ENCODE peak calls at places on chromosomes 11 and 22, in six cellular contexts. Y is right lobe of liver, N is SK-N-SH, B is psoas muscle, Q is A549, K is IMR-90. X is an unnamed sample.

GRCh38 chr11:126140932-126141291 is 70.5 kb downstream of the RPUSD4 start:
- DNase-seq in Y (peak; percentile 56), N (peak; percentile 66), B (no peak), Q (no peak), K (peak; percentile 70), X (no peak)

GRCh38 chr11:2933376-2934056 is 4.3 kb upstream of the PHLDA2 start:
- DNase-seq in Y (peak; percentile 72), N (peak; percentile 44), B (peak; percentile 74), Q (peak; percentile 62), K (peak; percentile 75), X (peak; percentile 94)

GRCh38 chr11:58707767-58708166 is 24.0 kb downstream of the GLYAT start:
- DNase-seq in Y (no peak), N (no peak), B (no peak), Q (no peak), K (no peak), X (no peak)

GRCh38 chr11:113697798-113698407 is 8.2 kb downstream of the TMPRSS5 start:
- DNase-seq in Y (no peak), N (no peak), B (no peak), Q (no peak), K (no peak), X (no peak)

GRCh38 chr22:40524392-40525249 is 111.9 kb downstream of the MRTFA start:
- DNase-seq in Y (no peak), N (no peak), B (no peak), Q (no peak), K (peak; percentile 54), X (no peak)

GRCh38 chr22:49490692-49491091 is 337.0 kb downstream of the BRD1 start:
- DNase-seq in Y (no peak), N (no peak), B (no peak), Q (no peak), K (no peak), X (no peak)

GRCh38 chr11:46982797-46983452 is 46.4 kb downstream of the CSTPP1 start:
- DNase-seq in Y (no peak), N (no peak), B (no peak), Q (no peak), K (no peak), X (no peak)

GRCh38 chr11:31711137-31711536 is 100.0 kb downstream of the PAX6 start:
- DNase-seq in Y (no peak), N (no peak), B (no peak), Q (no peak), K (no peak), X (no peak)

GRCh38 chr11:19499999-19500398 is 212.6 kb upstream of the NAV2 start:
- DNase-seq in Y (no peak), N (no peak), B (no peak), Q (no peak), K (peak; percentile 68), X (no peak)

GRCh38 chr22:28885939-28886338 is 2.6 kb downstream of the ZNRF3 start:
- DNase-seq in Y (no peak), N (no peak), B (no peak), Q (no peak), K (no peak), X (no peak)

GRCh38 chr11:75792127-75792731 is 22.8 kb upstream of the UVRAG start:
- DNase-seq in Y (peak; percentile 5), N (no peak), B (no peak), Q (no peak), K (no peak), X (no peak)

GRCh38 chr11:30914143-30914762 is 328.1 kb upstream of the MPPED2 start:
- DNase-seq in Y (peak; percentile 31), N (peak; percentile 62), B (peak; percentile 30), Q (peak; percentile 8), K (peak; percentile 48), X (peak; percentile 48)

GRCh38 chr11:117606211-117606610 is 190.8 kb downstream of the DSCAML1 start:
- DNase-seq in Y (no peak), N (no peak), B (no peak), Q (no peak), K (no peak), X (no peak)

GRCh38 chr11:129258205-129258604 is 66.1 kb upstream of the ARHGAP32 start:
- DNase-seq in Y (no peak), N (no peak), B (no peak), Q (no peak), K (no peak), X (no peak)

GRCh38 chr11:9001736-9002135 is 2.1 kb downstream of the NRIP3 start:
- DNase-seq in Y (no peak), N (no peak), B (no peak), Q (no peak), K (peak; percentile 95), X (no peak)

GRCh38 chr11:107372439-107372838 is 85.2 kb downstream of the CWF19L2 start:
- DNase-seq in Y (no peak), N (no peak), B (no peak), Q (no peak), K (no peak), X (no peak)

GRCh38 chr11:11016123-11016522 is 158.3 kb upstream of the ZBED5 start:
- DNase-seq in Y (no peak), N (no peak), B (no peak), Q (no peak), K (no peak), X (no peak)

GRCh38 chr11:116724813-116725212 is 48.0 kb downstream of the BUD13 start:
- DNase-seq in Y (no peak), N (no peak), B (no peak), Q (no peak), K (no peak), X (no peak)

GRCh38 chr11:45390407-45390806 is 104.3 kb upstream of the SYT13 start:
- DNase-seq in Y (peak; percentile 58), N (no peak), B (no peak), Q (no peak), K (no peak), X (no peak)

GRCh38 chr22:35648066-35649025 is at the start of gene APOL6:
- DNase-seq in Y (peak; percentile 39), N (no peak), B (no peak), Q (peak; percentile 15), K (peak; percentile 76), X (no peak)

GRCh38 chr11:90803781-90804180 is 580.9 kb upstream of the CHORDC1 start:
- DNase-seq in Y (no peak), N (no peak), B (no peak), Q (no peak), K (no peak), X (no peak)

GRCh38 chr11:96125400-96125799 is 201.5 kb upstream of the MTMR2 start:
- DNase-seq in Y (no peak), N (no peak), B (no peak), Q (no peak), K (no peak), X (no peak)

GRCh38 chr22:27329471-27329870 is 472.1 kb downstream of the MN1 start:
- DNase-seq in Y (no peak), N (no peak), B (no peak), Q (no peak), K (no peak), X (no peak)

GRCh38 chr11:80718611-80719291 is 1277.9 kb upstream of the TENM4 start:
- DNase-seq in Y (no peak), N (no peak), B (no peak), Q (no peak), K (no peak), X (no peak)

GRCh38 chr11:124643605-124644425 is 21.2 kb downstream of the TBRG1 start:
- DNase-seq in Y (no peak), N (no peak), B (no peak), Q (no peak), K (peak; percentile 97), X (no peak)

GRCh38 chr22:49206281-49206680 is 621.4 kb downstream of the BRD1 start:
- DNase-seq in Y (peak; percentile 7), N (no peak), B (no peak), Q (no peak), K (no peak), X (no peak)

GRCh38 chr11:131661137-131661536 is 290.7 kb downstream of the NTM start:
- DNase-seq in Y (no peak), N (no peak), B (no peak), Q (no peak), K (peak; percentile 32), X (no peak)

DNA sequence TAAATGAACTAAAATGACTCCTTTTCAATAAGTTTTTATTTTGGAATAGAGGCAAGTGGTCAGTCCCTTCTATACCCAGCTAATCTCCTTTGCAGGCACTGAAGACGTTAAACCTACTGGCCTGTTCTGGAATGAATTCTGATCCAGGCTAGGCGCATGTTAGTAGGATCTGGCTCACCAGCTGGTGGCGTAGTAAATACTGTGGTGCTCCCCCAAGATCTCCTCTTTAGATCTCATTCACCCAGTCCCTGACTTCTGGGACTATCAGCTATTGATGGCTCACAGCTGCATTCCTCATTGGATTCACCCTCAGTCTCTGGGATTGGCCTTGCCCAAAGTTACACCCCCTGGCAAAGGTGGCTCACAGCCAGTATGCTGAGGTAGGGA is 173.6 kb upstream of the DDI1 start:
- DNase-seq in Y (no peak), N (no peak), B (no peak), Q (no peak), K (no peak), X (no peak)
- H3K4me1 ChIP-seq in Y (no peaks in the 10 kb centered on the region), N (no peaks in the 10 kb centered on the region), B (no peaks in the 10 kb centered on the region), Q (no peaks in the 10 kb centered on the region), K (peaks cover 1% of the 10 kb centered on the region), X (no peaks in the 10 kb centered on the region)

DNA sequence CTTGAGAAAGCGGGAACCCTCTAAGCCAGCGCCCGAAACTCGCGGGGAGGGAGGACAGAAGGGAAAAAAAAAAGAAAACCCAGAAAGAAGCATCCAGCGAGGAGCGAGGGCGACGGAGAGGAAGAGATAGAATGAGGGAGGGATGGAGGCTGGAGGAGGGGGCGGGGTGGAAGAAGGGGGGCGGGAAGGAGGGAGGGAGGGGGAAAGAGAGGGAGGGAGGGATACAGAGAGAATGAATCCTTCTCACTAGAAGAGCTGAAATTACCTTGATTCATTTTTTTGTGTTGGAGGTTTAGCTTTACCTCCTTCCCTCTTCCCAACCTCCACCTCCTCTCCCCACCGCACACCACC is 19.3 kb upstream of the BDNF start:
- DNase-seq in Y (no peak), N (peak; percentile 52), B (no peak), Q (no peak), K (no peak), X (no peak)
- H3K4me3 ChIP-seq in Y (no peak overlapping the region), N (peak overlapping the region; percentile 90), B (peak overlapping the region; percentile 55), Q (peak overlapping the region; percentile 88), K (peak overlapping the region; percentile 70), X (peak overlapping the region; percentile 39)

DNA sequence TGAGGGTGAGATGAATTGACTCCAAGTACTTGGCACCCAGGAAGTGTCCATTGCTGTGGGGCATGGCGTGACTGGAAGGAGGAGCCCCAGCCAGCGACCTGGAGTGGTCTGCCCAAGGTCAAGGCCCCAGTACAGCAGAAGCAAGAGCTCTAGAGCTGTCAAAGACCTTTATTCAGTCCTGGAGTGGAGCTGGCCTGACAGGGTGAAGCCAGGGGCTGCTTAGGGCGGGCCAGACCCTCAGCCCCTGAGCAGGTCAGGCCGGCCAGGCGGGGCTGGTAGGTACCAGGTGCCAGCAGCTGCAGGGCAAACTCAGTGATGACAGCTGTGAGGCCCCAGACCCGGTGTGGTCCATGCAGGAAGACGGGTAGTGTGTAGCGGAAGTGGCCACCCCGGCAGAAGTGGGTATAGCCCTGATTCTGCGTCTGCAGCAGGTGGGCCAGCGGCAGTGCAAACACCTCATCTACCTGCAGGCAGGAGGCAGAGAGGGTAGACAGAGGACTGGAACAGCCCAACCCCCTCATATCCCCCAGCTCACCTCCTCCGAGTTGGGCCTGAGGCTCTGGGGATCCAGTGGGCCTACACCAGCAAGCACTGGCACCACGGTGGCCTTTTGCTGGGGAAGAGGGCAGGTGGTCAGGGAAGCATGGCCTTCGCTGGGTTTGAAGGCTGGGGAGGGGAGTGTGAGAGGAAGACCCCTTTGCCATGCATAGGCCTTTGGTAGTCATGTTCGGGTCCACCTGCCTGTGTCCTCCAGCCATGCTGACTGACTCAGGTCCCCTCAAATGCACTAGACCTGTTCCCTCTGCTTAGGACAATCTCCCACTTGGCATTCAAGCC is 1.7 kb downstream of the NUDT8 start:
- DNase-seq in Y (peak; percentile 19), N (no peak), B (no peak), Q (no peak), K (no peak), X (peak; percentile 36)
- H3K27ac ChIP-seq in Y (no peak overlapping the region), N (no peak overlapping the region), B (peak overlapping the region; percentile 94), Q (no peak overlapping the region), K (no peak overlapping the region), X (no peak overlapping the region)

GRCh38 chr11:12848413-12848812 is 160.7 kb upstream of the RASSF10 start:
- DNase-seq in Y (no peak), N (no peak), B (no peak), Q (no peak), K (no peak), X (no peak)
- H3K4me1 ChIP-seq in Y (peaks cover 30% of the 10 kb centered on the region), N (peaks cover 37% of the 10 kb centered on the region), B (peaks cover 64% of the 10 kb centered on the region), Q (peaks cover 57% of the 10 kb centered on the region), K (peaks cover 16% of the 10 kb centered on the region), X (peaks cover 11% of the 10 kb centered on the region)